ENCODE peak calls at places on chromosome 16, in five cellular contexts. S, E, K, B and L are unnamed samples.

GRCh38 chr16:14011006-14011405 is 60.1 kb upstream of the MRTFB start:
- DNase-seq in S (no peak), E (no peak), K (no peak), B (no peak), L (no peak)

GRCh38 chr16:67396159-67396774 is 3.0 kb upstream of the TPPP3 start:
- DNase-seq in S (peak), E (peak), K (no peak), B (peak), L (no peak)

GRCh38 chr16:10408824-10409381 is 23.0 kb downstream of the ATF7IP2 start:
- DNase-seq in S (no peak), E (no peak), K (no peak), B (no peak), L (no peak)

GRCh38 chr16:75379911-75380847 is 53.1 kb downstream of the CFDP1 start:
- DNase-seq in S (peak), E (no peak), K (peak), B (no peak), L (no peak)

GRCh38 chr16:46859719-46860152 is 24.4 kb upstream of the GPT2 start:
- DNase-seq in S (no peak), E (no peak), K (no peak), B (peak), L (no peak)

GRCh38 chr16:25258856-25259179 is 1.2 kb upstream of the ZKSCAN2 start:
- DNase-seq in S (no peak), E (no peak), K (no peak), B (no peak), L (no peak)

GRCh38 chr16:10385725-10386516 is at the start of gene ATF7IP2:
- DNase-seq in S (peak), E (peak), K (peak), B (no peak), L (peak)

GRCh38 chr16:26952411-26952810 is 114.3 kb upstream of the C16orf82 start:
- DNase-seq in S (no peak), E (no peak), K (no peak), B (no peak), L (no peak)

GRCh38 chr16:27405546-27406451 is 3.8 kb downstream of the IL21R start:
- DNase-seq in S (no peak), E (no peak), K (peak), B (no peak), L (no peak)